ENCODE peak calls at places on chromosome 5, in four cellular contexts. One of them, this sample, is unnamed.
A peak's percentile ranks its signal among the peaks of the same experiment; 100 is the strongest.

GRCh38 chr5:74015716-74016115 is 389.7 kb downstream of the ARHGEF28 start:
- DNase-seq in NCI-H2107: no peak
- DNase-seq in GM18507: no peak
- DNase-seq in bronchial epithelial cell: no peak
- DNase-seq in this sample: no peak

GRCh38 chr5:142087920-142088679 is 20.5 kb upstream of the NDFIP1 start:
- DNase-seq in NCI-H2107: no peak
- DNase-seq in GM18507: no peak
- DNase-seq in bronchial epithelial cell: no peak
- DNase-seq in this sample: no peak

GRCh38 chr5:137629646-137630045 is 106.2 kb downstream of the KLHL3 start:
- DNase-seq in NCI-H2107: peak; percentile 35
- DNase-seq in GM18507: peak; percentile 66
- DNase-seq in bronchial epithelial cell: peak; percentile 62
- DNase-seq in this sample: peak; percentile 68

GRCh38 chr5:22560115-22560514 is 293.0 kb downstream of the CDH12 start:
- DNase-seq in bronchial epithelial cell: peak; percentile 78
- DNase-seq in NCI-H2107: no peak
- DNase-seq in GM18507: no peak
- DNase-seq in this sample: peak; percentile 15

GRCh38 chr5:105905392-105905791 is 1765.3 kb downstream of the EFNA5 start:
- DNase-seq in bronchial epithelial cell: no peak
- DNase-seq in GM18507: no peak
- DNase-seq in NCI-H2107: no peak
- DNase-seq in this sample: no peak

GRCh38 chr5:140420226-140420570 is 18.6 kb downstream of the ANKHD1 start:
- DNase-seq in bronchial epithelial cell: no peak
- DNase-seq in NCI-H2107: no peak
- DNase-seq in GM18507: no peak
- DNase-seq in this sample: no peak

GRCh38 chr5:118006229-118006628 is 982.1 kb downstream of the DTWD2 start:
- DNase-seq in GM18507: no peak
- DNase-seq in bronchial epithelial cell: no peak
- DNase-seq in NCI-H2107: no peak
- DNase-seq in this sample: no peak

GRCh38 chr5:72498284-72498683 is 8.9 kb downstream of the ZNF366 start:
- DNase-seq in GM18507: no peak
- DNase-seq in bronchial epithelial cell: peak; percentile 40
- DNase-seq in NCI-H2107: no peak
- DNase-seq in this sample: peak; percentile 69

GRCh38 chr5:69206528-69207190 is 17.3 kb downstream of the CENPH start:
- DNase-seq in bronchial epithelial cell: peak; percentile 80
- DNase-seq in NCI-H2107: no peak
- DNase-seq in GM18507: no peak
- DNase-seq in this sample: peak; percentile 50

GRCh38 chr5:170141636-170142035 is 35.9 kb downstream of the FOXI1 start:
- DNase-seq in bronchial epithelial cell: no peak
- DNase-seq in GM18507: no peak
- DNase-seq in NCI-H2107: no peak
- DNase-seq in this sample: no peak

GRCh38 chr5:159184236-159184635 is 25.1 kb downstream of the RNF145 start:
- DNase-seq in GM18507: no peak
- DNase-seq in bronchial epithelial cell: no peak
- DNase-seq in NCI-H2107: no peak
- DNase-seq in this sample: no peak

GRCh38 chr5:40746703-40747102 is 9.1 kb downstream of the TTC33 start:
- DNase-seq in bronchial epithelial cell: no peak
- DNase-seq in NCI-H2107: no peak
- DNase-seq in GM18507: no peak
- DNase-seq in this sample: no peak

GRCh38 chr5:5887818-5888217 is 465.3 kb downstream of the ICE1 start:
- DNase-seq in GM18507: no peak
- DNase-seq in NCI-H2107: no peak
- DNase-seq in bronchial epithelial cell: no peak
- DNase-seq in this sample: no peak

GRCh38 chr5:73638344-73639095 is 12.5 kb downstream of the ARHGEF28 start:
- DNase-seq in bronchial epithelial cell: peak; percentile 86
- DNase-seq in NCI-H2107: no peak
- DNase-seq in GM18507: no peak
- DNase-seq in this sample: peak; percentile 72

GRCh38 chr5:92861531-92862285 is 719.3 kb downstream of the NR2F1-AS1 start:
- DNase-seq in bronchial epithelial cell: no peak
- DNase-seq in GM18507: no peak
- DNase-seq in NCI-H2107: no peak
- DNase-seq in this sample: no peak

GRCh38 chr5:78699565-78700143 is 51.1 kb upstream of the LHFPL2 start:
- DNase-seq in NCI-H2107: no peak
- DNase-seq in bronchial epithelial cell: peak; percentile 100
- DNase-seq in GM18507: no peak
- DNase-seq in this sample: peak; percentile 100

GRCh38 chr5:143701476-143701875 is 110.5 kb upstream of the HMHB1 start:
- DNase-seq in bronchial epithelial cell: no peak
- DNase-seq in GM18507: no peak
- DNase-seq in NCI-H2107: no peak
- DNase-seq in this sample: no peak

This sample was measured in M059J.